ENCODE peak calls at places on chromosome X, in seven cellular contexts. I is HL-60, G is fibroblast of pulmonary artery, E is lower leg skin, X is choroid plexus epithelial cell, L is coronary artery, A is AG04449. O is an unnamed sample.

GRCh38 chrX:9473708-9474107 is 8.8 kb downstream of the TBL1X start:
- DNase-seq in I (no peak), G (no peak), E (no peak), X (no peak), L (no peak), A (no peak), O (no peak)

GRCh38 chrX:152632445-152633097 is 5.1 kb upstream of the GABRQ start:
- DNase-seq in I (peak; percentile 36), G (peak; percentile 48), E (no peak), X (peak; percentile 59), L (no peak), A (no peak), O (peak; percentile 57)

GRCh38 chrX:16573781-16574180 is 76.2 kb upstream of the S100G start:
- DNase-seq in I (no peak), G (peak; percentile 49), E (no peak), X (peak; percentile 46), L (no peak), A (peak; percentile 36), O (no peak)

GRCh38 chrX:1221296-1221845 is 8.9 kb upstream of the CRLF2 start:
- DNase-seq in I (no peak), G (no peak), E (peak; percentile 40), X (no peak), L (no peak), A (no peak), O (no peak)

GRCh38 chrX:102712967-102713677 is 874 bp downstream of the GPRASP2 start:
- DNase-seq in I (no peak), G (peak; percentile 68), E (peak; percentile 88), X (peak; percentile 67), L (no peak), A (no peak), O (peak; percentile 75)

GRCh38 chrX:9677098-9677739 is 88.4 kb downstream of the GPR143 start:
- DNase-seq in I (no peak), G (peak; percentile 61), E (no peak), X (peak; percentile 14), L (no peak), A (no peak), O (no peak)

GRCh38 chrX:108139303-108139702 is 47.7 kb downstream of the ATG4A start:
- DNase-seq in I (no peak), G (peak; percentile 21), E (no peak), X (peak; percentile 27), L (no peak), A (no peak), O (no peak)

GRCh38 chrX:109987884-109988283 is 15.0 kb upstream of the TMEM164 start:
- DNase-seq in I (no peak), G (peak; percentile 77), E (no peak), X (no peak), L (no peak), A (no peak), O (no peak)

GRCh38 chrX:119692241-119693031 is 532 bp downstream of the SEPTIN6 start:
- DNase-seq in I (peak; percentile 48), G (peak; percentile 62), E (peak; percentile 87), X (peak; percentile 46), L (no peak), A (no peak), O (peak; percentile 21)

GRCh38 chrX:10099411-10099810 is 57.4 kb upstream of the CLCN4 start:
- DNase-seq in I (no peak), G (no peak), E (no peak), X (no peak), L (no peak), A (no peak), O (no peak)

GRCh38 chrX:149531599-149531998 is 9.2 kb upstream of the EOLA1 start:
- DNase-seq in I (peak; percentile 33), G (no peak), E (peak; percentile 54), X (no peak), L (no peak), A (no peak), O (no peak)

GRCh38 chrX:134718329-134719317 is 60.4 kb upstream of the PLAC1 start:
- DNase-seq in I (peak; percentile 32), G (peak; percentile 94), E (no peak), X (peak; percentile 82), L (no peak), A (peak; percentile 94), O (peak; percentile 19)

GRCh38 chrX:43504394-43504793 is 151.7 kb upstream of the MAOA start:
- DNase-seq in I (no peak), G (no peak), E (no peak), X (no peak), L (no peak), A (no peak), O (no peak)

GRCh38 chrX:43467608-43468234 is 188.4 kb upstream of the MAOA start:
- DNase-seq in I (no peak), G (no peak), E (no peak), X (no peak), L (no peak), A (no peak), O (no peak)

GRCh38 chrX:23592741-23593140 is 74.6 kb upstream of the PRDX4 start:
- DNase-seq in I (no peak), G (no peak), E (no peak), X (no peak), L (no peak), A (no peak), O (no peak)

GRCh38 chrX:72128881-72129280 is 2.8 kb downstream of the RTL5 start:
- DNase-seq in I (no peak), G (peak; percentile 16), E (peak; percentile 82), X (peak; percentile 19), L (peak; percentile 62), A (no peak), O (no peak)

GRCh38 chrX:104972737-104973136 is 247.8 kb downstream of the TEX13A start:
- DNase-seq in I (no peak), G (no peak), E (no peak), X (no peak), L (no peak), A (no peak), O (no peak)

DNA sequence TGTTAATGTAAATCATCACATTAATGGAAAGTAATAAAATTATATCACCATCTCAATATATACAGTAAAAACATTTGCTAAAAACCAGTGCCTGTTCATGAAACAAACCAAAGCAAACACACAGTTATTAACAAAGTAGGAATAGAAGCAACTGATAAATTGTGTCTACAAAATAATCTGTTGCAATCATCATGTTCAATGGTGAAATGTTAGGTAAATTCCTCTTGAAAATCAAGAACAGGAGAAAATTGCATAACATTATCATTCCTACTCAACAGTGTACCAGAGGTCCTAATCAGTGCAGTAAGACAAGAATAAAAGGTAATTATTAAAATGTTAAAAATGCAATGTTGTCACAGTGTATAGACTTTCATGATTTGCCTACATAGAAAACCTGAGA is 252.3 kb downstream of the TEX13A start:
- DNase-seq in I (no peak), G (no peak), E (no peak), X (no peak), L (no peak), A (no peak), O (no peak)
- H3K4me3 ChIP-seq in I (no peak overlapping the region), G (no peak overlapping the region), E (no peak overlapping the region), X (no peak overlapping the region), L (no peak overlapping the region), A (no peak overlapping the region), O (no peak overlapping the region)

GRCh38 chrX:40734956-40735317 is 405 bp downstream of the MED14 start:
- DNase-seq in I (peak; percentile 29), G (peak; percentile 16), E (no peak), X (peak; percentile 24), L (no peak), A (no peak), O (peak; percentile 31)

GRCh38 chrX:40729923-40730584 is 5.3 kb downstream of the MED14 start:
- DNase-seq in I (peak; percentile 21), G (no peak), E (no peak), X (no peak), L (no peak), A (no peak), O (no peak)

GRCh38 chrX:40736170-40736505 is 796 bp upstream of the MED14 start:
- DNase-seq in I (no peak), G (no peak), E (no peak), X (no peak), L (no peak), A (no peak), O (no peak)

GRCh38 chrX:40733691-40734090 is 1.7 kb downstream of the MED14 start:
- DNase-seq in I (no peak), G (peak; percentile 22), E (no peak), X (no peak), L (no peak), A (no peak), O (no peak)

DNA sequence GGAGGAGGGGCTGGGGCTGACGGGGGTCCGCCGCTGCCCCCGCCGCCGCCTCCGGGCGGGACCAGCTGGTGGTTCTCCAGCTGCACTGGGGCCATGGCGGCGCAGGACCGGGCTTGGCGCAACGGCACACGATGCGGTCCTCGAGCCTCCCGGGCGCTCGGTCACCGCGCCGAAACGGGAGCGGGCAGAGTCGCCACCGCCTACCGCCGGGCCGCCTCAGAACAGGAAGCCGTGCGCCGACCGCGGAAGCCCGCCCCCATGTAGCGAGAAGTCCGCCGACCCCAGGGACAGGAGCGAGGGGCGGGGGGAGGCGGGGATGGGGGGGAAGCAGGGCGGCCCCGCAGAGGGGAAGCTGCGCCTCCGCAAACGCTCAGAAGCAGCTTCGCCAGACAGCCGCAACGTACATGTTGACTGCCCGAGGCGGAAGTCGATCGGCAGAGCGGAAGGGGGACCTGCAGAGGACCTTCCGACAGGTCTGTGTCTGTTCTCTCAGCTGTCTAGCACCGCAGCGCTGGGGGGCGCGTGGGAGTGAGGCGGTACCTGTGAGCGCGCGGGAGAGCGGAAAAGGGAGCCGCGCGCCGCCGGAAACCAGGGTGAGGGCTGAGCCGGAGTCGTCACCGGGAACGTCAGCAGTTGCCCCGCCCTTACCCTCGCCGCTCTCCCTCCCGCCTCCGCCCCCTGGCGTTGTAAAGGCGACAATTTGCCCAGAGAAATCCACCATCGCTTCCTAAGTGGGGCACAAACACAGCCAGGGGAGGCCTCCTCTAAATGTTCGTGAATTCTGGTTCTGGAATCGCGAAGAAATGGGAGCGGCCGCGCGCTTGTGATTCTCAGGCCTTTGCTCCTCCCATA is at the start of gene MED14:
- DNase-seq in I (peak; percentile 91), G (peak; percentile 87), E (peak; percentile 96), X (peak; percentile 87), L (peak; percentile 89), A (peak; percentile 24), O (peak; percentile 91)
- H3K4me3 ChIP-seq in I (peak within 1 kb of the TSS; percentile 59), G (peak within 1 kb of the TSS; percentile 72), E (peak within 1 kb of the TSS; percentile 66), X (peak within 1 kb of the TSS; percentile 73), L (peak within 1 kb of the TSS; percentile 80), A (peak within 1 kb of the TSS; percentile 76), O (peak within 1 kb of the TSS; percentile 54)

GRCh38 chrX:24982306-24982965 is 33.3 kb downstream of the ARX start:
- DNase-seq in I (no peak), G (peak; percentile 11), E (no peak), X (no peak), L (no peak), A (no peak), O (no peak)
- H3K4me3 ChIP-seq in I (no peak overlapping the region), G (no peak overlapping the region), E (no peak overlapping the region), X (no peak overlapping the region), L (no peak overlapping the region), A (no peak overlapping the region), O (no peak overlapping the region)

DNA sequence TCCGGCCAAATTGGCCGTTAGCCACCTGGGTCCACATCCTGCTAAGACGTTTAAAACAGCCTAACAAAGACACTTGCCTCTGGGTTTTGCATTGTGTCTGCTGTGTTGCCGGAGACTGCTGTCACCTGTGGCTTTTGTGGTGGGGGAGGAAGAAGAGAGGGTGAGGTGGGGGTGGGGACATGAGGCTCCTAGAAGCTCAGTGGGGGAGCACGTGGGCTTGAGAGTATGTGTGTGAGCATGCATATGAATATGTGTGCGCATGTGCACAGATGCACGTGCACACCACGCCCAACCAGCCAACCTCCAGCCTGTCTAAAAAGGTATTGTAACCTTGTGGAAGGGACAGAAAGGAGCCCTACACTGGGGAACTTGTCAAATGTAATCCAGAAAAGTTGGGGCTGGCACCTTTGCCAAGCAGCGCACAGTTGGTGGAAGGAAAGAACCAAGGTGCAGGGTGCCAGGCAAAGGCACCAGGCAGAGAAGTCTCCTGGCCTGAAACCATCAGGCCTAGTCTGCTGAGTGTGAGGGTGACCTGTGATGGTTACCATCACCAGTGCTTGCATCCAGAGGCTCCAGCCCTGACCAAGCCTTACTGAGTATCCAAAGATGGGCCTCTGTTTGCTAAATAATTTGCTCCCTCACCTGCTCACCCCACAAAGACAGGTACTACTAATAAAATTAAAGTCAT is 10.1 kb upstream of the SASH3 start:
- DNase-seq in I (peak; percentile 59), G (no peak), E (no peak), X (no peak), L (no peak), A (no peak), O (no peak)
- H3K4me3 ChIP-seq in I (no peak overlapping the region), G (no peak overlapping the region), E (no peak overlapping the region), X (no peak overlapping the region), L (no peak overlapping the region), A (no peak overlapping the region), O (no peak overlapping the region)